ENCODE peak calls at places on chromosomes 4 and X, in ten cellular contexts. E is amniotic stem cell, B is substantia nigra, J is amygdala, C is germinal center, Q is G401, Y is heart right ventricle, G is dorsolateral prefrontal cortex, N is NCI-H1092 treated with DMSO at 0.1 percent for 48 hours, M is HEK293T. V is an unnamed sample.

GRCh38 chrX:46649421-46650260 is 76.1 kb downstream of the CHST7 start:
- DNase-seq in M (no peak), C (no peak), Q (no peak), Y (peak; percentile 25), E (no peak), G (peak; percentile 43), B (peak; percentile 2), J (peak; percentile 0), N (peak; percentile 35), V (peak; percentile 6)

GRCh38 chrX:9171841-9172240 is 137.9 kb upstream of the FAM9B start:
- DNase-seq in B (no peak), Q (no peak), E (no peak), C (no peak), N (no peak), Y (no peak), J (no peak), G (no peak), M (no peak), V (no peak)

GRCh38 chr4:87249620-87250019 is 29.2 kb upstream of the KLHL8 start:
- DNase-seq in J (no peak), N (no peak), M (no peak), B (no peak), C (no peak), Q (no peak), Y (no peak), E (no peak), G (no peak), V (no peak)

GRCh38 chrX:40573763-40574162 is 7.0 kb upstream of the ATP6AP2 start:
- DNase-seq in N (no peak), C (no peak), Y (no peak), E (no peak), M (no peak), G (no peak), B (no peak), J (no peak), Q (no peak), V (no peak)

GRCh38 chrX:10992110-10992509 is 119.0 kb upstream of the HCCS start:
- DNase-seq in E (no peak), Q (no peak), C (no peak), N (no peak), B (no peak), J (no peak), M (no peak), Y (no peak), G (no peak), V (no peak)

GRCh38 chr4:24322517-24322916 is 261.8 kb downstream of the DHX15 start:
- DNase-seq in J (no peak), Q (peak; percentile 51), Y (no peak), C (no peak), N (no peak), E (no peak), G (peak; percentile 60), B (no peak), M (no peak), V (no peak)

GRCh38 chr4:101158136-101158485 is 189.2 kb downstream of the PPP3CA start:
- DNase-seq in E (no peak), C (no peak), M (no peak), Y (no peak), J (no peak), B (no peak), G (peak; percentile 65), Q (no peak), N (no peak), V (no peak)

GRCh38 chrX:101219840-101220191 is 230 bp downstream of the DRP2 start:
- DNase-seq in Q (no peak), C (no peak), N (no peak), E (peak; percentile 5), B (no peak), M (no peak), G (peak; percentile 51), Y (no peak), J (no peak), V (no peak)

GRCh38 chr4:99205104-99205979 is 13.7 kb downstream of the ADH6 start:
- DNase-seq in E (no peak), G (no peak), J (no peak), M (peak; percentile 66), C (no peak), Y (no peak), B (no peak), N (no peak), Q (no peak), V (no peak)

GRCh38 chr4:31411606-31412005 is 691.4 kb downstream of the PCDH7 start:
- DNase-seq in M (no peak), C (no peak), Q (no peak), B (no peak), E (no peak), N (no peak), Y (no peak), J (no peak), G (no peak), V (no peak)

GRCh38 chr4:30716158-30716557 is 4.0 kb upstream of the PCDH7 start:
- DNase-seq in C (no peak), M (no peak), N (peak; percentile 38), E (peak; percentile 13), B (no peak), Q (peak; percentile 6), Y (no peak), J (no peak), G (no peak), V (no peak)

GRCh38 chr4:184812651-184813181 is 13.1 kb downstream of the ACSL1 start:
- DNase-seq in G (no peak), Y (no peak), E (no peak), B (no peak), N (no peak), M (no peak), J (no peak), Q (no peak), C (no peak), V (no peak)

GRCh38 chr4:108045687-108046024 is 56.0 kb downstream of the HADH start:
- DNase-seq in E (no peak), G (no peak), B (no peak), C (no peak), Q (no peak), Y (peak; percentile 47), N (peak; percentile 9), M (no peak), J (peak; percentile 11), V (no peak)

GRCh38 chr4:111398906-111399330 is 746.3 kb upstream of the FAM241A start:
- DNase-seq in Q (peak; percentile 5), M (no peak), G (no peak), C (no peak), B (no peak), Y (no peak), N (no peak), E (no peak), J (no peak), V (no peak)

GRCh38 chr4:127196656-127197352 is 436.0 kb upstream of the INTU start:
- DNase-seq in M (no peak), Q (no peak), G (no peak), E (no peak), B (no peak), J (no peak), C (no peak), Y (peak; percentile 55), N (no peak), V (no peak)

GRCh38 chr4:929096-929765 is 2.9 kb downstream of the GAK start:
- DNase-seq in G (peak; percentile 12), J (no peak), M (no peak), Y (no peak), Q (no peak), B (no peak), N (no peak), C (no peak), E (no peak), V (no peak)

GRCh38 chr4:168891086-168891485 is 119.0 kb downstream of the CBR4 start:
- DNase-seq in G (no peak), Y (no peak), Q (no peak), E (no peak), C (no peak), N (no peak), J (no peak), B (no peak), M (no peak), V (no peak)

GRCh38 chr4:68338625-68339024 is 11.3 kb downstream of the YTHDC1 start:
- DNase-seq in M (no peak), C (no peak), J (no peak), Q (no peak), G (no peak), N (no peak), Y (no peak), B (no peak), E (no peak), V (no peak)

GRCh38 chr4:183200453-183200852 is 101.4 kb downstream of the WWC2 start:
- DNase-seq in C (no peak), E (no peak), M (no peak), Y (peak; percentile 63), Q (peak; percentile 84), N (no peak), J (no peak), G (no peak), B (no peak), V (peak; percentile 13)

GRCh38 chr4:35087216-35087615 is 1157.1 kb downstream of the ARAP2 start:
- DNase-seq in M (no peak), Q (no peak), B (no peak), N (no peak), J (no peak), G (no peak), Y (no peak), C (no peak), E (no peak), V (no peak)

GRCh38 chr4:138775485-138775884 is 240.1 kb upstream of the NOCT start:
- DNase-seq in Q (no peak), J (no peak), C (no peak), G (no peak), E (no peak), B (no peak), M (no peak), Y (no peak), N (no peak), V (no peak)

GRCh38 chrX:154517101-154517781 is 1.2 kb upstream of the FAM3A start:
- DNase-seq in G (no peak), M (no peak), B (no peak), Q (no peak), J (no peak), Y (no peak), E (no peak), C (no peak), N (no peak), V (no peak)

GRCh38 chr4:119314356-119314755 is 7.6 kb downstream of the FABP2 start:
- DNase-seq in G (no peak), E (peak; percentile 20), C (no peak), N (peak; percentile 30), M (peak; percentile 27), B (no peak), Y (no peak), J (no peak), Q (peak; percentile 44), V (no peak)

GRCh38 chr4:94934201-94934600 is 176.4 kb downstream of the BMPR1B start:
- DNase-seq in G (no peak), M (no peak), N (no peak), J (no peak), E (no peak), C (no peak), B (no peak), Q (no peak), Y (no peak), V (no peak)

GRCh38 chr4:78865451-78865850 is 73.8 kb downstream of the PAQR3 start:
- DNase-seq in Q (no peak), Y (no peak), M (no peak), E (no peak), B (no peak), N (no peak), C (no peak), G (no peak), J (no peak), V (no peak)

GRCh38 chrX:6187256-6187655 is 41.4 kb downstream of the NLGN4X start:
- DNase-seq in Y (no peak), J (no peak), N (no peak), M (no peak), C (no peak), G (no peak), B (no peak), Q (no peak), E (no peak), V (no peak)

V was measured in anterior cingulate cortex.